ENCODE peak calls at places on chromosomes 3 and 15, in five cellular contexts. O is occipital lobe, X is H9, W is cardiac muscle cell, V is activated T-helper 1 cell treated with Interleukin-2 at 50 U/mL for 16 hours. P is an unnamed sample.

GRCh38 chr3:152149832-152150231 is 118.9 kb upstream of the MBNL1 start:
- DNase-seq in V (no peak), X (no peak), O (no peak), W (peak; percentile 19), P (no peak)

GRCh38 chr3:10928961-10929471 is 63.5 kb upstream of the SLC6A1 start:
- DNase-seq in V (no peak), W (no peak), O (no peak), X (peak; percentile 20), P (no peak)

GRCh38 chr15:68313501-68314390 is 36.2 kb downstream of the FEM1B start:
- DNase-seq in W (no peak), X (peak; percentile 19), V (no peak), O (no peak), P (no peak)

GRCh38 chr15:23472678-23473077 is 25.6 kb upstream of the GOLGA6L2 start:
- DNase-seq in V (no peak), O (peak; percentile 32), W (no peak), X (no peak), P (no peak)

GRCh38 chr15:101276501-101277037 is 716 bp downstream of the SELENOS start:
- DNase-seq in W (peak; percentile 60), V (no peak), O (no peak), X (no peak), P (no peak)

GRCh38 chr3:131975047-131975446 is 59.8 kb downstream of the CPNE4 start:
- DNase-seq in O (no peak), W (no peak), V (no peak), X (no peak), P (no peak)

GRCh38 chr3:72520690-72521308 is 327.4 kb downstream of the SHQ1 start:
- DNase-seq in V (no peak), O (no peak), W (no peak), X (no peak), P (no peak)

GRCh38 chr3:139173372-139174108 is 128.8 kb upstream of the PRR23C start:
- DNase-seq in X (no peak), O (peak; percentile 18), V (no peak), W (no peak), P (peak; percentile 36)

GRCh38 chr3:15330031-15330596 is 2.3 kb downstream of the SH3BP5 start:
- DNase-seq in X (no peak), W (peak; percentile 82), O (no peak), V (no peak), P (no peak)

GRCh38 chr3:16203031-16203430 is 28.6 kb downstream of the GALNT15 start:
- DNase-seq in O (no peak), V (no peak), W (no peak), X (no peak), P (no peak)

GRCh38 chr15:101124731-101125558 is 126.9 kb downstream of the CHSY1 start:
- DNase-seq in O (no peak), V (no peak), X (no peak), W (peak; percentile 87), P (no peak)

GRCh38 chr3:179957264-179957845 is 79.4 kb downstream of the PEX5L start:
- DNase-seq in W (no peak), X (no peak), O (no peak), V (no peak), P (no peak)

GRCh38 chr15:82014989-82015388 is 30.8 kb downstream of the MEX3B start:
- DNase-seq in X (no peak), W (no peak), V (no peak), O (no peak), P (no peak)

GRCh38 chr3:29642393-29643033 is 361.6 kb downstream of the RBMS3 start:
- DNase-seq in O (no peak), W (peak; percentile 64), X (no peak), V (no peak), P (no peak)

GRCh38 chr15:85725564-85725963 is 69.2 kb downstream of the KLHL25 start:
- DNase-seq in O (no peak), X (no peak), W (no peak), V (no peak), P (no peak)

GRCh38 chr3:124363451-124363850 is 366.8 kb upstream of the UMPS start:
- DNase-seq in W (peak; percentile 73), O (no peak), V (no peak), X (no peak), P (no peak)

GRCh38 chr15:85621096-85621495 is 173.6 kb downstream of the KLHL25 start:
- DNase-seq in X (no peak), V (no peak), O (no peak), W (peak; percentile 30), P (no peak)

GRCh38 chr3:176274161-176274560 is 923.1 kb downstream of the TBL1XR1 start:
- DNase-seq in W (no peak), O (no peak), V (no peak), X (no peak), P (no peak)